ENCODE peak calls at places on chromosomes 4 and X, in four cellular contexts. One of them, this sample, is unnamed.

GRCh38 chrX:40105016-40105790 is 7.4 kb upstream of the BCOR start:
- DNase-seq in K562: peak; percentile 62
- DNase-seq in WTC11: no peak
- DNase-seq in HepG2: no peak
- DNase-seq in this sample: no peak

GRCh38 chr4:152983221-152983620 is 47.1 kb downstream of the FHDC1 start:
- DNase-seq in HepG2: no peak
- DNase-seq in K562: peak; percentile 18
- DNase-seq in WTC11: peak; percentile 48
- DNase-seq in this sample: no peak

GRCh38 chrX:153669174-153669890 is 4.3 kb downstream of the PNCK start:
- DNase-seq in K562: peak; percentile 65
- DNase-seq in WTC11: no peak
- DNase-seq in HepG2: no peak
- DNase-seq in this sample: peak; percentile 81

GRCh38 chrX:145002776-145003175 is 244.5 kb upstream of the SPANXN1 start:
- DNase-seq in K562: no peak
- DNase-seq in HepG2: no peak
- DNase-seq in WTC11: no peak
- DNase-seq in this sample: no peak

GRCh38 chrX:112779139-112779538 is 61.5 kb downstream of the AMOT start:
- DNase-seq in WTC11: no peak
- DNase-seq in HepG2: no peak
- DNase-seq in K562: no peak
- DNase-seq in this sample: no peak

GRCh38 chrX:49191033-49191871 is 5.1 kb upstream of the PRICKLE3 start:
- DNase-seq in WTC11: peak; percentile 81
- DNase-seq in K562: peak; percentile 98
- DNase-seq in HepG2: peak; percentile 98
- DNase-seq in this sample: peak; percentile 83

GRCh38 chr4:9904976-9905587 is 116.2 kb downstream of the SLC2A9 start:
- DNase-seq in HepG2: no peak
- DNase-seq in WTC11: no peak
- DNase-seq in K562: no peak
- DNase-seq in this sample: no peak

GRCh38 chr4:105807496-105807895 is 87.8 kb upstream of the NPNT start:
- DNase-seq in WTC11: no peak
- DNase-seq in K562: no peak
- DNase-seq in HepG2: no peak
- DNase-seq in this sample: no peak

GRCh38 chrX:40331353-40331752 is 233.6 kb upstream of the BCOR start:
- DNase-seq in K562: no peak
- DNase-seq in HepG2: no peak
- DNase-seq in WTC11: no peak
- DNase-seq in this sample: no peak

GRCh38 chr4:40307627-40308497 is 27.3 kb upstream of the CHRNA9 start:
- DNase-seq in HepG2: no peak
- DNase-seq in K562: peak; percentile 83
- DNase-seq in WTC11: no peak
- DNase-seq in this sample: no peak

GRCh38 chrX:43679778-43680177 is 23.7 kb downstream of the MAOA start:
- DNase-seq in WTC11: no peak
- DNase-seq in HepG2: no peak
- DNase-seq in K562: no peak
- DNase-seq in this sample: no peak

GRCh38 chr4:40196724-40197281 is at the start of gene RHOH:
- DNase-seq in HepG2: no peak
- DNase-seq in WTC11: no peak
- DNase-seq in K562: peak; percentile 69
- DNase-seq in this sample: no peak

GRCh38 chrX:149629730-149630387 is 1.7 kb downstream of the TMEM185A start:
- DNase-seq in WTC11: no peak
- DNase-seq in K562: no peak
- DNase-seq in HepG2: no peak
- DNase-seq in this sample: no peak

GRCh38 chrX:110322603-110323002 is 4.7 kb upstream of the AMMECR1 start:
- DNase-seq in HepG2: no peak
- DNase-seq in K562: no peak
- DNase-seq in WTC11: no peak
- DNase-seq in this sample: peak; percentile 32

GRCh38 chrX:110320588-110320987 is 2.7 kb upstream of the AMMECR1 start:
- DNase-seq in K562: no peak
- DNase-seq in WTC11: no peak
- DNase-seq in HepG2: no peak
- DNase-seq in this sample: no peak

GRCh38 chrX:110321081-110321480 is 3.2 kb upstream of the AMMECR1 start:
- DNase-seq in HepG2: no peak
- DNase-seq in K562: peak; percentile 62
- DNase-seq in WTC11: no peak
- DNase-seq in this sample: no peak

GRCh38 chrX:110318664-110318968 is 731 bp upstream of the AMMECR1 start:
- DNase-seq in HepG2: no peak
- DNase-seq in WTC11: no peak
- DNase-seq in K562: no peak
- DNase-seq in this sample: no peak

GRCh38 chrX:110321670-110322069 is 3.8 kb upstream of the AMMECR1 start:
- DNase-seq in WTC11: no peak
- DNase-seq in K562: no peak
- DNase-seq in HepG2: no peak
- DNase-seq in this sample: no peak
- TF ChIP-seq ELF4 in WTC11: no peak
- TF ChIP-seq ELF4 in K562: no peak
- TF ChIP-seq ELF4 in HepG2: no peak
- TF ChIP-seq ELF4 in this sample: no peak

GRCh38 chr4:122921971-122922876 is at the start of gene NUDT6:
- DNase-seq in K562: peak; percentile 80
- DNase-seq in HepG2: peak; percentile 51
- DNase-seq in WTC11: peak; percentile 75
- DNase-seq in this sample: peak; percentile 66

GRCh38 chr4:122917731-122918130 is 4.7 kb downstream of the NUDT6 start:
- DNase-seq in K562: no peak
- DNase-seq in WTC11: no peak
- DNase-seq in HepG2: no peak
- DNase-seq in this sample: no peak

GRCh38 chr4:122921300-122921699 is 1.1 kb downstream of the NUDT6 start:
- DNase-seq in HepG2: no peak
- DNase-seq in WTC11: no peak
- DNase-seq in K562: no peak
- DNase-seq in this sample: no peak

GRCh38 chr4:122922877-122923511 is 597 bp upstream of the NUDT6 start:
- DNase-seq in K562: peak; percentile 95
- DNase-seq in HepG2: peak; percentile 75
- DNase-seq in WTC11: peak; percentile 82
- DNase-seq in this sample: peak; percentile 84

GRCh38 chr4:122920473-122920872 is 1.9 kb downstream of the NUDT6 start:
- DNase-seq in WTC11: no peak
- DNase-seq in HepG2: no peak
- DNase-seq in K562: no peak
- DNase-seq in this sample: no peak
- TF ChIP-seq ELF4 in WTC11: no peak
- TF ChIP-seq ELF4 in HepG2: no peak
- TF ChIP-seq ELF4 in K562: no peak
- TF ChIP-seq ELF4 in this sample: no peak

GRCh38 chr4:96092151-96092705 is 252.3 kb downstream of the PDHA2 start:
- DNase-seq in K562: no peak
- DNase-seq in HepG2: no peak
- DNase-seq in WTC11: no peak
- DNase-seq in this sample: no peak
- TF ChIP-seq ELF4 in K562: no peak
- TF ChIP-seq ELF4 in HepG2: no peak
- TF ChIP-seq ELF4 in WTC11: no peak
- TF ChIP-seq ELF4 in this sample: no peak

DNA sequence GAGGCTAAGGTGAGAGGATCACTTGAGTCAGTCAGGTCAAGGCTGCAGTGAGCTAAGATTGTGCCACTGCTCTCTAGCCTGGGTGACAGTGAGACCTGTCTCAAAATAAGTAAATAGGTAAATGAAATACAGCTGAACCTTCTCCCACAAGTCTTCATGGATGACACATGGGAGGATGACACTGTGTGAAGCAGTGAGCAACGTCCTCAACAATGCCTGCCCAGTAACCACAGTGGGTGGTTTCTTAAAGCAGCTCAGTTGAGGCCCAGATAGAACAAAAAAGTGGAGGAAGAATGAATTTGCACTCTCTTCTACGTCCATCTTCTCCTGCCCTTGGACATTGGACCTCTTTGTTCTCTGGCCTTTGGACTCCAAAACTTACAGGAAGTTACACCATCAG is 52.7 kb downstream of the MSX1 start:
- DNase-seq in WTC11: no peak
- DNase-seq in HepG2: no peak
- DNase-seq in K562: no peak
- DNase-seq in this sample: no peak
- TF ChIP-seq ELF4 in WTC11: no peak
- TF ChIP-seq ELF4 in HepG2: no peak
- TF ChIP-seq ELF4 in K562: no peak
- TF ChIP-seq ELF4 in this sample: no peak

GRCh38 chrX:131677655-131678628 is 134.1 kb downstream of the OR13H1 start:
- DNase-seq in K562: peak; percentile 50
- DNase-seq in HepG2: peak; percentile 18
- DNase-seq in WTC11: peak; percentile 65
- DNase-seq in this sample: peak; percentile 83
- TF ChIP-seq ELF4 in K562: no peak
- TF ChIP-seq ELF4 in HepG2: no peak
- TF ChIP-seq ELF4 in WTC11: no peak
- TF ChIP-seq ELF4 in this sample: no peak